ENCODE peak calls at places on chromosomes 16 and 17, in five cellular contexts. S is MM.1S; R is AG08395; M is stimulated activated CD8-positive, alpha-beta memory T cell treated with anti-CD3 and anti-CD28 coated beads, Interleukin-2, amount 100 ng/mL, for 48 hours; G is K562. L is an unnamed sample.

GRCh38 chr17:20105539-20106291 is 96.6 kb downstream of the SPECC1 start:
- DNase-seq in S (no peak), R (no peak), M (no peak), G (no peak), L (no peak)

GRCh38 chr16:16033208-16033717 is 83.8 kb downstream of the ABCC1 start:
- DNase-seq in M (no peak), G (peak; percentile 16), S (no peak), R (no peak), L (no peak)

GRCh38 chr17:57644311-57644710 is 100.8 kb downstream of the CCDC182 start:
- DNase-seq in M (no peak), G (no peak), R (no peak), S (no peak), L (no peak)

GRCh38 chr17:66405836-66406679 is 103.6 kb downstream of the PRKCA start:
- DNase-seq in M (no peak), R (peak; percentile 35), G (no peak), S (no peak), L (no peak)

GRCh38 chr17:73165616-73166404 is 1.0 kb downstream of the SSTR2 start:
- DNase-seq in R (peak; percentile 24), G (no peak), M (no peak), S (no peak), L (no peak)

GRCh38 chr17:4980644-4981216 is 6.7 kb downstream of the CAMTA2 start:
- DNase-seq in G (peak; percentile 65), M (no peak), S (peak; percentile 58), R (peak; percentile 61), L (peak; percentile 81)

GRCh38 chr16:2295056-2295798 is 27.3 kb upstream of the RNPS1 start:
- DNase-seq in R (no peak), S (peak; percentile 27), M (no peak), G (no peak), L (no peak)

GRCh38 chr16:9308300-9309209 is 217.1 kb downstream of the HAPSTR1 start:
- DNase-seq in G (no peak), S (no peak), M (no peak), R (no peak), L (peak; percentile 56)

GRCh38 chr17:28871056-28871579 is 16.3 kb downstream of the ERAL1 start:
- DNase-seq in M (no peak), R (no peak), S (peak; percentile 78), G (peak; percentile 59), L (no peak)

GRCh38 chr16:74275031-74275636 is 21.5 kb upstream of the PSMD7 start:
- DNase-seq in G (peak; percentile 39), S (peak; percentile 9), R (peak; percentile 39), M (no peak), L (peak; percentile 17)

GRCh38 chr16:85612191-85612800 is 826 bp upstream of the GSE1 start:
- DNase-seq in M (no peak), S (no peak), G (peak; percentile 84), R (peak; percentile 97), L (peak; percentile 91)

GRCh38 chr16:4695473-4696171 is 2.3 kb downstream of the NUDT16L1 start:
- DNase-seq in M (no peak), S (no peak), R (no peak), G (no peak), L (peak; percentile 4)

GRCh38 chr16:9297437-9298113 is 206.1 kb downstream of the HAPSTR1 start:
- DNase-seq in G (peak; percentile 56), R (no peak), S (peak; percentile 29), M (no peak), L (peak; percentile 56)

GRCh38 chr17:81941484-81942166 is 4.5 kb upstream of the PYCR1 start:
- DNase-seq in G (no peak), M (no peak), S (no peak), R (no peak), L (no peak)

GRCh38 chr16:2087426-2088191 is 39.8 kb downstream of the TSC2 start:
- DNase-seq in R (no peak), G (no peak), M (no peak), S (no peak), L (no peak)

GRCh38 chr16:81612351-81613170 is 166.5 kb upstream of the PLCG2 start:
- DNase-seq in S (no peak), M (no peak), R (peak; percentile 51), G (no peak), L (no peak)

GRCh38 chr17:75814021-75814395 is 29.4 kb downstream of the UNK start:
- DNase-seq in M (no peak), R (no peak), S (no peak), G (no peak), L (no peak)